ENCODE peak calls at places on chromosomes 4 and X, in five cellular contexts. V is mesenchymal stem cell, Q is trophoblast cell, N is neuronal stem cell, C is H1. J is an unnamed sample.

GRCh38 chr4:87497141-87497540 is 32.0 kb downstream of the SPARCL1 start:
- DNase-seq in N (no peak), V (no peak), Q (peak; percentile 36), C (no peak), J (no peak)

GRCh38 chr4:56870927-56871326 is 36.8 kb upstream of the REST start:
- DNase-seq in N (no peak), Q (no peak), C (no peak), V (no peak), J (no peak)

GRCh38 chrX:101450951-101451350 is 34.3 kb upstream of the ARMCX4 start:
- DNase-seq in C (no peak), V (peak; percentile 73), Q (no peak), N (no peak), J (no peak)

GRCh38 chr4:112361181-112361791 is 64.1 kb downstream of the ALPK1 start:
- DNase-seq in N (no peak), Q (no peak), V (no peak), C (peak; percentile 44), J (peak; percentile 92)

GRCh38 chr4:142126890-142127497 is 490.6 kb downstream of the IL15 start:
- DNase-seq in V (peak; percentile 67), N (peak; percentile 51), Q (peak; percentile 88), C (peak; percentile 3), J (peak; percentile 31)

GRCh38 chr4:186132577-186133277 is 28.2 kb downstream of the FAM149A start:
- DNase-seq in Q (peak; percentile 49), N (peak; percentile 47), V (peak; percentile 38), C (peak; percentile 34), J (peak; percentile 66)

GRCh38 chr4:24322517-24322916 is 261.8 kb downstream of the DHX15 start:
- DNase-seq in Q (no peak), N (no peak), C (no peak), V (no peak), J (no peak)

GRCh38 chrX:47991263-47992092 is 12.3 kb downstream of the ZNF182 start:
- DNase-seq in N (no peak), C (no peak), V (peak; percentile 30), Q (peak; percentile 72), J (no peak)

GRCh38 chr4:152680988-152681731 is 1.4 kb upstream of the TMEM154 start:
- DNase-seq in Q (no peak), N (no peak), C (no peak), V (peak; percentile 93), J (no peak)

DNA sequence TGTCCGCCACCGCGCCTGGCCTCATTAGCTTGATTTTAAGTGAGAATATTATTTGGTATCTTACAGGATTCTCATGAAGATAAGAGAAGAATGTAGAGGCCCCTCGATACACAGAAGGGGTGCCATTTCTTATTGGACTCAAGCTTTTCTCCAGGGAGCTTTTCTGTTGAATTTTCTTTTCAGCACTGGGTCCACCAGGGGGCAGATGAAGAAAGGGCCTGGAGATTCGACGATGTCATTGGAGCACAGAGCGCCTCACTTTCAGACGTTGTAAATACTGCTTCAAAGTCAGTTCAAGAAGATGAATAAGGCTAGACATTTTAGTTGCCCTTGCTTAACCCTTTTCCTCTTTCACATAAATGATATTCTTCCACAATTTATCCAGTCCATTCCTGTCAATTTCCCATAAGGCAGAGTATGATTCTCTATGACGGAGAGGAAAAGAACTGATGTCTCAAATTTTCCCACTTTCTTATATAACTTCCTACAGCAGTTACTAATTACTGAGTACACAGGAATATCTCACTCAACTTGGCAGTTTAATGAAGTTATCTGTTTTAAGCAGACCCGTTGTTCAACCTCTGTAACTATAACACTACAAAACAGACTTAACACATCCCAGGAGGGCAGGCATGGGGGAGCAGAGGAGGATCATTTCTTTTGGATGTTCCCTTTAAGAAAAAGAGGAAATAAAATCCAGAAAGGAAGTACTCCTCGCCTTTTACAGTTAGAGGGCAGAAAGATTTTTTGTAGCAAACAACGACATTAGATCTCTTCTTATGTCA is 12.0 kb upstream of the CENPU start:
- DNase-seq in C (no peak), Q (peak; percentile 78), N (peak; percentile 43), V (peak; percentile 74), J (peak; percentile 53)
- H3K27ac ChIP-seq in C (no peak overlapping the region), Q (peak overlapping the region; percentile 84), N (no peak overlapping the region), V (peak overlapping the region; percentile 78), J (no peak overlapping the region)

GRCh38 chr4:11111876-11112275 is 316.8 kb downstream of the HS3ST1 start:
- DNase-seq in V (no peak), C (no peak), N (no peak), Q (no peak), J (no peak)

GRCh38 chr4:11105715-11106114 is 323.0 kb downstream of the HS3ST1 start:
- DNase-seq in N (no peak), Q (no peak), V (no peak), C (no peak), J (no peak)

GRCh38 chr4:11111370-11111769 is 317.3 kb downstream of the HS3ST1 start:
- DNase-seq in N (no peak), Q (no peak), V (no peak), C (no peak), J (no peak)

GRCh38 chr4:11106190-11106589 is 322.5 kb downstream of the HS3ST1 start:
- DNase-seq in V (peak; percentile 1), C (no peak), Q (peak; percentile 45), N (no peak), J (no peak)

GRCh38 chr4:11106769-11107168 is 321.9 kb downstream of the HS3ST1 start:
- DNase-seq in C (no peak), V (peak; percentile 7), Q (peak; percentile 70), N (no peak), J (no peak)
- H2BK12ac ChIP-seq in C (no peak overlapping the region), V (no peak overlapping the region), Q (no peak overlapping the region), N (no peak overlapping the region), J (no peak overlapping the region)

DNA sequence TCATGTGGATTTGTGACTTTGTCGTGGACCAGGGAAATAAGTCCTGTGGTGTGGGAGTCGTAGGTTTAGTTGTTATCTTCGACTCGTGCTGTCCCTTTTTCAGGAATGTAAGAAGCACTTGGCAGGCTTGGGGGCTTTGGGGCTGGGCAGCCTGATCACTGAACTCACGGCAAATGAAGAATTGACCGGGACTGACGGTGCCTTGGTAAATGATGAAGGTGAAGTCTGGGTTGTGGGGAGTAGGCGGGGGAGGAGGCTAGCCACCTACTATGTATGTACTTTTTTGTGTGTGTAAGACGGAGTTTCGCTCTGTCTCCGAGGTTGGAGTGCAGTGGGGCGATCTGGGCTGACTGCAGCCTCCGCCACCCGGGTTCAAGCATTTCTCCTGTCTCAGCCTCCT is 1.2 kb downstream of the TAF1 start:
- DNase-seq in N (no peak), Q (peak; percentile 2), V (no peak), C (no peak), J (no peak)
- H2AK5ac ChIP-seq in N (no peak overlapping the region), Q (no peak overlapping the region), V (no peak overlapping the region), C (no peak overlapping the region), J (no peak overlapping the region)

DNA sequence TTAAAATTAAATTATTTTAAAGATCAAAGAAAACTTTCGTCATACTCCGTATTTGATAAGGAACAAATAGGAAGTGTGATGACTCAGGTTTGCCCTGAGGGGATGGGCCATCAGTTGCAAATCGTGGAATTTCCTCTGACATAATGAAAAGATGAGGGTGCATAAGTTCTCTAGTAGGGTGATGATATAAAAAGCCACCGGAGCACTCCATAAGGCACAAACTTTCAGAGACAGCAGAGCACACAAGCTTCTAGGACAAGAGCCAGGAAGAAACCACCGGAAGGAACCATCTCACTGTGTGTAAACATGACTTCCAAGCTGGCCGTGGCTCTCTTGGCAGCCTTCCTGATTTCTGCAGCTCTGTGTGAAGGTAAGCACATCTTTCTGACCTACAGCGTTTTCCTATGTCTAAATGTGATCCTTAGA is at the start of gene CXCL8:
- DNase-seq in C (no peak), V (peak; percentile 96), N (no peak), Q (peak; percentile 81), J (no peak)
- H3K27ac ChIP-seq in C (no peak within 1 kb of the TSS), V (peak within 1 kb of the TSS; percentile 4), N (no peak within 1 kb of the TSS), Q (no peak within 1 kb of the TSS), J (no peak within 1 kb of the TSS)

DNA sequence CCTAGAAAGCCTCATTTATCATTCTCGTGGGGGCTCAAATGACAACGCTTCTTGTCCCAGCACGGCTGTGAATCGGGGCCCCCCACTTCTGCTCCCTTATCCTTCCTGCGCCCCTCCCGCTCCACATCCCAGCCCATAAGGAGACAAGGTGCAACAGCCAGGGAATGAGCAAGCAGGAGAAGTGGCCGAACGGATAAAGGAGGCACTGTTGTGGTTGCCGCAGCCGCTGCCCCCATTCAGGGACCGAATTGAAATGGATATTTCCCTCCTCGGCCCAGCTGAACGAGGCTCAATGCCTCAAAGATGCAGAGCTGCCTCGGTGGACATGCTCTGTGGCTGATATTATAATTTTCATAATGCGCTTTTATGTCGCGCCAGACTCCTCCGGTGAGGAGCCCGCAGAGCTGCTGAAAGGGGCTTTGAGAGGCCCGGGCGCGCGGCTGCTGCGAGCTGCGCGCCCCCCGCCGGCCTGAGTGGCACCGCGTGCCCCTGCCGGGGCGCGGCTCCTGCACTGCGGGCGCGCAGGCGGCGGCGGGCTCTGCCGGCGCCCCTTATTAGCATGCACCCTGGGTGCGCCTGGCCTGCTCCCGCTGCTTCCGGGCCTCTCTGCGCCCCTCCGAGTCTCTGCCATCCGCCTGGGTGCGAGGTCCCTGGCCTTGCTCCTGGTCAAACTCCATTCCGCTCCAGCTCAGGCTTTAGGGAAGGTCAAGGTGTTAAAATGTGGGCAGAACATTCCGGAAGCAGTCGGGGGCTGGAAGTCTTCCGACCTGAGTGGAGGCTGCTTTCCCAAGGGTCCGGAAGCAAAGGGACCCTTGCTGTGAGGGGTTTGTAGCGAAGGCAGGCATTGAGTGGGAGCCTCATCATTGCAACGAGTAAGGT is 68.2 kb upstream of the TMEM33 start:
- DNase-seq in V (no peak), N (no peak), C (no peak), Q (no peak), J (peak; percentile 57)
- H2BK12ac ChIP-seq in V (no peak overlapping the region), N (no peak overlapping the region), C (no peak overlapping the region), Q (no peak overlapping the region), J (no peak overlapping the region)

GRCh38 chr4:971670-972500 is 1.5 kb downstream of the DGKQ start:
- DNase-seq in Q (no peak), V (no peak), N (no peak), C (no peak), J (no peak)

GRCh38 chr4:973431-974397 is at the start of gene DGKQ:
- DNase-seq in V (peak; percentile 78), Q (peak; percentile 84), N (peak; percentile 83), C (no peak), J (peak; percentile 79)

GRCh38 chr4:974668-975067 is 1.3 kb upstream of the DGKQ start:
- DNase-seq in Q (no peak), C (no peak), N (no peak), V (no peak), J (no peak)

GRCh38 chr4:970854-971520 is 2.4 kb downstream of the DGKQ start:
- DNase-seq in N (no peak), C (no peak), V (no peak), Q (no peak), J (no peak)

GRCh38 chr4:972651-973424 is 531 bp downstream of the DGKQ start:
- DNase-seq in Q (peak; percentile 22), C (no peak), V (peak; percentile 28), N (no peak), J (no peak)
- H2AK5ac ChIP-seq in Q (peak overlapping the region; percentile 26), C (no peak overlapping the region), V (no peak overlapping the region), N (peak overlapping the region; percentile 88), J (no peak overlapping the region)

DNA sequence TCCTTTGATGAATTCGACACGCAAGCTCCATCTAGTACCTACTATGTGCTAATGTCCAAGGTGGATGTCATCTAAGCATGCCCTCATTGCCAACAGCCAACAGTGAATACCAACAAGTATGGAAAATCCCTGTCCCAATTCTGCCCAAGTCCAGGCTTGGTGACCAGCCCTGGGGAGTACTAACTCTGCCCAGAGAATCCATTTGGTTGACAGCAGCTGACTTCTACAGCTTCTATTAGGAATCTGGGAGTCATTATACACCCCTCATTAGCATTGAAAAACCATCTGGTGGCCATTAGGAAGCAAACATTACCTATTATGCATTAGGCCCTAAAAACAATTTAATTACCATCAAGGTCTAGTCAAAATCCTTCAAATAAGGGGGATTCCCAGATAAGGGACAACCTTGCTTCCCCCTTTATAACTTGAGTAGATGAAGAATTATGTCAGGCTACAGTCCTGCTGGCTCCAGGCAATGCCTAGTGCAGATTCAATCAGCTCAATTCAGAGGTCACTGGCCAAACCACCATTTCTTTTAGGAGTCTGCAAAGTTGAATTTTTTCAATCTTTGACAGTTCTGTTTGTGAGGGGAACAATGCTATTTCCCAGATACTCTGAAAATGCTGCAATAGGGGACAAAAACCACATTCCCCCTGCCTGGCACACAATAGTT is 228.0 kb upstream of the LDB2 start:
- DNase-seq in N (no peak), Q (no peak), C (no peak), V (no peak), J (no peak)
- H3K27ac ChIP-seq in N (no peak overlapping the region), Q (no peak overlapping the region), C (no peak overlapping the region), V (no peak overlapping the region), J (no peak overlapping the region)

J was measured in H9.